ENCODE peak calls at places on chromosomes 5 and 9, in five cellular contexts. Y is HepG2, Q is K562, W is upper lobe of left lung, S is A549. B is an unnamed sample.

GRCh38 chr9:27414215-27414731 is 109.8 kb upstream of the IFNK start:
- ATAC-seq in W (peak), S (no peak), Q (peak), Y (no peak), B (no peak)

GRCh38 chr9:120292606-120293005 is 287.4 kb downstream of the CDK5RAP2 start:
- ATAC-seq in W (no peak), Q (no peak), S (no peak), Y (no peak), B (no peak)

GRCh38 chr5:10726179-10726912 is 34.7 kb downstream of the DAP start:
- ATAC-seq in Y (no peak), Q (peak), W (peak), S (no peak), B (no peak)

GRCh38 chr5:76590027-76590426 is 33.2 kb downstream of the F2RL2 start:
- ATAC-seq in Q (no peak), W (no peak), S (no peak), Y (no peak), B (no peak)

GRCh38 chr5:61732376-61732775 is 400.3 kb downstream of the ZSWIM6 start:
- ATAC-seq in W (no peak), S (no peak), Y (no peak), Q (no peak), B (peak)

GRCh38 chr5:72402381-72402890 is 82.3 kb downstream of the PTCD2 start:
- ATAC-seq in Y (no peak), S (peak), W (no peak), Q (no peak), B (peak)

GRCh38 chr5:2569774-2570542 is 181.5 kb downstream of the IRX2 start:
- ATAC-seq in W (peak), Q (no peak), S (no peak), Y (no peak), B (no peak)

GRCh38 chr5:123429221-123429954 is 6.2 kb upstream of the CEP120 start:
- ATAC-seq in Q (no peak), Y (peak), S (peak), W (no peak), B (no peak)

GRCh38 chr9:91033802-91034201 is 232.2 kb downstream of the SYK start:
- ATAC-seq in Y (no peak), Q (peak), W (no peak), S (no peak), B (no peak)

GRCh38 chr5:125043781-125044391 is 297.4 kb upstream of the ZNF608 start:
- ATAC-seq in Q (no peak), S (peak), Y (no peak), W (no peak), B (peak)

GRCh38 chr5:52760695-52761366 is 26.9 kb upstream of the ITGA1 start:
- ATAC-seq in S (no peak), W (no peak), Q (no peak), Y (no peak), B (no peak)

GRCh38 chr9:83245979-83246659 is 183.2 kb upstream of the RASEF start:
- ATAC-seq in S (no peak), Y (no peak), Q (no peak), W (no peak), B (no peak)

GRCh38 chr9:79633558-79633957 is 61.8 kb downstream of the TLE4 start:
- ATAC-seq in S (no peak), W (no peak), Y (no peak), Q (no peak), B (no peak)

GRCh38 chr5:59027145-59027907 is 444.5 kb downstream of the RAB3C start:
- ATAC-seq in S (no peak), Y (no peak), W (no peak), Q (no peak), B (no peak)

GRCh38 chr5:134075102-134075501 is 39.4 kb upstream of the TCF7 start:
- ATAC-seq in Y (no peak), S (no peak), Q (no peak), W (no peak), B (no peak)

GRCh38 chr5:73615085-73615484 is 10.9 kb upstream of the ARHGEF28 start:
- ATAC-seq in S (peak), Y (no peak), Q (no peak), W (no peak), B (no peak)

GRCh38 chr5:95738069-95738468 is 6.9 kb downstream of the RHOBTB3 start:
- ATAC-seq in W (no peak), Q (no peak), Y (no peak), S (no peak), B (no peak)

GRCh38 chr5:137880313-137880712 is 8.9 kb upstream of the PKD2L2 start:
- ATAC-seq in S (no peak), Q (no peak), W (no peak), Y (no peak), B (peak)

GRCh38 chr9:86639899-86640379 is 285.7 kb upstream of the TUT7 start:
- ATAC-seq in W (peak), Y (peak), Q (peak), S (peak), B (no peak)

GRCh38 chr5:95817430-95817829 is 5.1 kb downstream of the GLRX start:
- ATAC-seq in W (no peak), Y (no peak), Q (no peak), S (no peak), B (no peak)

GRCh38 chr5:28678899-28679298 is 1640.5 kb upstream of the CDH9 start:
- ATAC-seq in Y (no peak), Q (no peak), W (no peak), S (no peak), B (no peak)

GRCh38 chr5:118980438-118980837 is 7.9 kb downstream of the DTWD2 start:
- ATAC-seq in Y (no peak), S (no peak), Q (no peak), W (no peak), B (no peak)

GRCh38 chr9:87498046-87498815 is 564 bp downstream of the DAPK1 start:
- ATAC-seq in W (peak), Y (peak), S (peak), Q (peak), B (peak)

GRCh38 chr5:176735383-176736265 is 74.7 kb upstream of the UNC5A start:
- ATAC-seq in S (no peak), Q (no peak), Y (no peak), W (no peak), B (no peak)

GRCh38 chr9:129626944-129627297 is 958 bp downstream of the NTMT1 start:
- ATAC-seq in W (peak), Q (peak), Y (no peak), S (peak), B (no peak)

GRCh38 chr5:172771439-172772111 is 580 bp upstream of the DUSP1 start:
- ATAC-seq in Q (no peak), Y (no peak), W (no peak), S (no peak), B (no peak)

GRCh38 chr9:535356-535755 is 306.1 kb upstream of the DMRT1 start:
- ATAC-seq in W (no peak), Y (no peak), S (no peak), Q (no peak), B (no peak)

GRCh38 chr5:55564716-55565115 is 30.0 kb upstream of the PLPP1 start:
- ATAC-seq in S (no peak), W (no peak), Q (no peak), Y (no peak), B (no peak)

GRCh38 chr5:62167651-62168050 is 138.4 kb upstream of the KIF2A start:
- ATAC-seq in W (no peak), Q (no peak), Y (no peak), S (no peak), B (no peak)

GRCh38 chr5:37184748-37185364 is 64.3 kb downstream of the CPLANE1 start:
- ATAC-seq in Y (no peak), S (no peak), W (no peak), Q (no peak), B (no peak)

GRCh38 chr5:179407191-179408175 is 62.2 kb upstream of the ADAMTS2 start:
- ATAC-seq in S (no peak), Q (no peak), Y (no peak), W (no peak), B (peak)

GRCh38 chr9:114501786-114502682 is 3.2 kb downstream of the WHRN start:
- ATAC-seq in Y (peak), Q (peak), W (no peak), S (no peak), B (no peak)

GRCh38 chr5:14901462-14902051 is 30.0 kb upstream of the ANKH start:
- ATAC-seq in Y (peak), W (no peak), S (no peak), Q (peak), B (peak)

GRCh38 chr5:86461169-86461956 is 156.4 kb upstream of the COX7C start:
- ATAC-seq in W (no peak), Q (no peak), Y (no peak), S (no peak), B (no peak)

GRCh38 chr5:87529486-87530076 is 116.9 kb upstream of the CCNH start:
- ATAC-seq in Y (no peak), W (no peak), S (no peak), Q (no peak), B (no peak)

GRCh38 chr9:86222667-86223066 is 36.8 kb downstream of the C9orf153 start:
- ATAC-seq in W (no peak), S (no peak), Q (no peak), Y (no peak), B (no peak)

DNA sequence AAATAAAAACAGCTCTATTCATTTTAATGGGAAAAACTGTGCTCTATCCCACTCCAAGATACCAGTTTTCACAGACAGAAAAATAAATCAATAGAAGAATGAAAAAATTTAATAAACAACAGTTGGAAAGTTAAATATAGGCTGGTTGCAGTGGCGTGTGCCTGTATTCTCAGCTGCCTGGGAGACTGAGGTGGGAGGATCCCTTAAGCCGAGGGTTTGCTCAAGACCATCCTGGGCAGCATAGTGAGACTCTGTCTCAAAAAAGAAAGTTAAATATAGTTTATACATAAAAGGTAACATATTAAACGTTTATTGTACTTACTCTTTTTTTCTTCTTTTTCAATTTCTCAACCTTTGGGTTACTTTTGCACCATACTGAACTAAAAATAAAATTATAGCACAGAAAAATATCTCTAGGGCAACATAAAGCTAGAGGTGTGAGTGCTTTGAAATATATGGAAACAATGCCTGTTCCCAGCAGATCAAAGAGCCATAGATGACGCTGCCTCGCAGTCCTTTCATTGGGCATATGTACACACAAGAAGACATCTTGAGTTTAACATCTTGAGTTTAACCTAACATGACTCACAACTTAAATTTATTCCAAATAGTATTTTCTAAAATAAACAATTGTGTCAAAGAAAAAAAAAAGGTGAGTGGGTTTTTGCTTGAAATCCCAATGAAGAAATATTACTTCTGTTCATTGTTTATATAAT is 25.7 kb upstream of the KLF9 start:
- ATAC-seq in Y (no peak), S (no peak), W (no peak), Q (peak), B (no peak)
- H3K27ac ChIP-seq in Y (no peak), S (peak), W (peak), Q (no peak), B (peak)

GRCh38 chr9:135443811-135444470 is 35.6 kb upstream of the PPP1R26 start:
- ATAC-seq in Y (no peak), Q (no peak), S (no peak), W (peak), B (no peak)

GRCh38 chr9:135440620-135441019 is 39.0 kb upstream of the PPP1R26 start:
- ATAC-seq in W (no peak), Y (no peak), S (peak), Q (peak), B (no peak)

GRCh38 chr9:135437259-135437658 is 42.3 kb upstream of the PPP1R26 start:
- ATAC-seq in Q (no peak), W (no peak), S (no peak), Y (no peak), B (no peak)

GRCh38 chr9:135439916-135440315 is 39.7 kb upstream of the PPP1R26 start:
- ATAC-seq in Y (no peak), Q (no peak), W (no peak), S (no peak), B (no peak)
- TF ChIP-seq EP300 in Y (no peak), Q (no peak), W (no peak), S (no peak), B (no peak)

GRCh38 chr9:137301086-137301947 is 754 bp downstream of the NRARP start:
- ATAC-seq in S (peak), Y (peak), W (no peak), Q (peak), B (no peak)

GRCh38 chr9:137298983-137299521 is 3.0 kb downstream of the NRARP start:
- ATAC-seq in Q (no peak), Y (peak), S (no peak), W (no peak), B (no peak)

GRCh38 chr9:137299938-137300337 is 2.1 kb downstream of the NRARP start:
- ATAC-seq in S (no peak), Y (no peak), Q (no peak), W (no peak), B (no peak)

GRCh38 chr9:137302176-137303030 is at the start of gene NRARP:
- ATAC-seq in Q (peak), W (peak), S (peak), Y (peak), B (peak)

DNA sequence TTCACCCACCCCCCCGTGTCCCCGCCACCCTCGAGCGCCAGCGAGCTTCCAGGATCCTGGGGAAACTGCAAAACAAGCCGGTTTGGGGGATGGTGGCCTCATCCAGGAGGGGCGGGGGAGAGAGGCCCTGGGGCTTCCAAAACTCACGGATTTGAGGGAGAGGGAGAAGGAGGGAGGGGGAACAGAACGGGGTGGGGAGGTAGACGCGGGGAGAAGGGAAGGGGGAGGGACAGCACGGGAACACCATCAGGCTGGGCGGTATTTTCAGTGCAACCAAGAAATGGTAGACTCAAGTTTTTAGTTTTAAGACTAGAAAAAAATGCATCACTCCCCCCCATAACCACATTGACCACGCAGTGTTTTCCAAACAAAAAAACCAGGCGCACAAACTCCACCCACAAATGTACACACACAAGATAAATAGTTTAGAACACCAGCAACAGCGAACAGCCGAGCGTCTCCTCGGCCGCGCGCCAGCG is 1.4 kb downstream of the NRARP start:
- ATAC-seq in Q (peak), Y (no peak), S (no peak), W (no peak), B (no peak)
- TF ChIP-seq POLR2A in Q (no peak), Y (no peak), S (no peak), W (no peak), B (no peak)

DNA sequence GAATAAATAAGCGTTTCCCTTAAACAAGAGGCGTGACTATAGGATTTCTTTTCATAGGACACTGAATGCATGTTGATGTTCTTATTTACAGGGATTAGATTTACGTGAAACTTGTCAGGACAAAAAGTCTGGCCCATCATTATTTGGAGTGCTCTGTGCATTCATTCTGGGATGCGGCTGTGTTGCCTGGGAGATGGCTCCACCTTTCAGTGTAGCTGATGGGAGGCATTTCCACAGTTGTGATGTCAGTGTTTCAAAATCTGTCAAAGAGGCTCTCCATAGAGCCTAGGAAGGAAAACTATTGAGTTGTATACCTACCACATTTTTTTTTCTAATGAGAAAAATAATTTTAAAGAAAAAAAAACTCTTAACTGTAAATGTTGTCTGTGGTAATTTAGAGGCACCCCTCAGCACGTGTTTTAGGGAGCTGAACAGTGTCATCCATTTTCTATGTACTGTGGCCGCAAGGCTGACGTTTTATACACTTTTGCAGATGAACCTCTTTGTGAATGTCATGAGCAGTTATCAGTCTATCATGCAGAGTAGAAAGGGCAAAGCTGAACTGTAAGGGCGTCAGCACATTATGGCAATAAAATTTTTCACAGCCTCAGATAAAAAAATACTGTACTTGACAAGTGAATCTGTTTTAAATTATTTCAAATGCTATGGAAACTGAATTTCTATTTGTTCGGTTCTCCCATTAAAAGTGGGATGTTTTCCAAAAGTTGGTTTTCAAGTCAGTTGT is 202.7 kb downstream of the PBX3 start:
- ATAC-seq in S (no peak), Y (no peak), W (no peak), Q (no peak), B (no peak)
- H3K27ac ChIP-seq in S (no peak), Y (no peak), W (no peak), Q (no peak), B (no peak)

DNA sequence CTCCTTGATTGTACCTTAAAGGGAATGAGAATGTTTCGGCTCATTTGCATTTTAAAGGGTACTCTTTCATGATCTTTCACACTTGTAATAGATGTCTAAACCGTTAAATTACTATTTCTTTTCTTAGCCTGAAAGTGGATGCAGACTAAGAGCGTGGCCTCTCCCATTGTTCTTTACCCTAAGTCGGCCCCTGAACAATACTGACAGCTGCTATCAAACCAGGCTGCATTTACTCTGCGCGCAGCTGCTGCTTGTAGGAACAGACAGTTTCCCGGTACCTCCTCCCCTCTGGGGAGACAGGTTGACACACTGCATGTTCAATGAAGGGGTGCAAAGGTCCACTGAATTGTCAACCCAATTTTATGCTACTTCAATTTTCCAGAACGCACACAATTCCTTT is 39.9 kb downstream of the TLE1 start:
- ATAC-seq in Q (no peak), S (no peak), W (no peak), Y (no peak), B (no peak)
- TF ChIP-seq EP300 in Q (no peak), S (no peak), W (no peak), Y (no peak), B (no peak)

GRCh38 chr5:149153193-149153750 is 12.0 kb downstream of the ABLIM3 start:
- ATAC-seq in Y (no peak), W (no peak), Q (peak), S (no peak), B (no peak)

GRCh38 chr5:149152317-149152746 is 11.0 kb downstream of the ABLIM3 start:
- ATAC-seq in Q (no peak), W (no peak), S (no peak), Y (peak), B (no peak)

GRCh38 chr5:149151717-149152116 is 10.4 kb downstream of the ABLIM3 start:
- ATAC-seq in Q (no peak), W (no peak), S (peak), Y (peak), B (no peak)

GRCh38 chr5:149154629-149155028 is 13.3 kb downstream of the ABLIM3 start:
- ATAC-seq in W (no peak), Y (no peak), Q (no peak), S (no peak), B (no peak)

GRCh38 chr5:149153751-149154610 is 12.7 kb downstream of the ABLIM3 start:
- ATAC-seq in S (peak), Q (peak), Y (peak), W (peak), B (peak)
- TF ChIP-seq POLR2A in S (no peak), Q (no peak), Y (no peak), W (no peak), B (no peak)